ENCODE peak calls at places on chromosomes 7 and 10, in four cellular contexts. D is MM.1S, G is neural progenitor cell, P is GM23338. X is an unnamed sample.

GRCh38 chr10:128802062-128802461 is 665.0 kb upstream of the MGMT start:
- DNase-seq in D (no peak), G (no peak), P (no peak), X (no peak)

GRCh38 chr10:51405580-51406367 is 293.6 kb downstream of the CSTF2T start:
- DNase-seq in D (no peak), G (peak; percentile 72), P (peak; percentile 36), X (peak; percentile 13)

GRCh38 chr10:103416436-103417147 is 20.2 kb downstream of the PDCD11 start:
- DNase-seq in D (peak; percentile 69), G (peak; percentile 59), P (peak; percentile 62), X (peak; percentile 47)

GRCh38 chr7:20113423-20114027 is 103.7 kb downstream of the MACC1 start:
- DNase-seq in D (peak; percentile 49), G (no peak), P (no peak), X (no peak)

GRCh38 chr10:106560925-106561640 is 603.4 kb downstream of the SORCS1 start:
- DNase-seq in D (no peak), G (no peak), P (no peak), X (peak; percentile 49)

GRCh38 chr10:24091294-24091693 is 117.6 kb upstream of the KIAA1217 start:
- DNase-seq in D (no peak), G (no peak), P (no peak), X (no peak)

GRCh38 chr10:1661861-1662260 is 75.5 kb downstream of the ADARB2 start:
- DNase-seq in D (no peak), G (no peak), P (no peak), X (no peak)

GRCh38 chr10:99938563-99938962 is 71.2 kb downstream of the DNMBP start:
- DNase-seq in D (no peak), G (no peak), P (no peak), X (no peak)

GRCh38 chr10:26879744-26880143 is 19.0 kb upstream of the ABI1 start:
- DNase-seq in D (peak; percentile 28), G (no peak), P (no peak), X (no peak)

GRCh38 chr10:7484456-7485266 is 73.8 kb upstream of the SFMBT2 start:
- DNase-seq in D (peak; percentile 88), G (no peak), P (peak; percentile 21), X (peak; percentile 62)

GRCh38 chr10:99742240-99742639 is 10.2 kb downstream of the CUTC start:
- DNase-seq in D (no peak), G (no peak), P (no peak), X (no peak)

GRCh38 chr7:12028508-12028907 is 182.6 kb upstream of the TMEM106B start:
- DNase-seq in D (no peak), G (no peak), P (no peak), X (no peak)

DNA sequence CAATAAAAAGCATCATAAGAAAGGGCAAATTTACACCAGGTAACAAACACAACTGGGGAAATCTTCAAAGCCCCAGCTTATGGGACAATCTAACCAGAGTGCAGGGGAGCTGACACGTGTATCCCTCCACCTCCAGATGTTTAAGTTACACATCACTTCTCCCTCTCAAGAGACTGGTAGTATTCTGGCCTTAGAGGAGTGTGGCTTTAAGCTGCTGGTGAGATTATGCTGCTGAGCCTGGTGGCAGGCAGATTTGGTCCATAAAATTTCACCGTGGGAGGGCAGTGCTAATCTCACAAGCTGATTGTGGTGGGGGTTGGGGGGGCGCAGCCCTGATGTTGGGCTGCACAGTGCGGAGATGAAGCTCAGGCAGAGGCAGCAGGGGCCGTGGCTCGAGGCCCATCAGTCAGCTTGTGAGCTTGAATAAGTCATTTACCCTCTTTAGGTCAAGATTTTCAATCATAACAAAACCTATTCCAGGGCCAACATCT is 431.0 kb upstream of the GALNT17 start:
- DNase-seq in D (peak; percentile 17), G (peak; percentile 81), P (peak; percentile 47), X (no peak)
- H3K4me2 ChIP-seq in D (no peak overlapping the region), G (peak overlapping the region; percentile 86), P (peak overlapping the region; percentile 75), X (no peak overlapping the region)

GRCh38 chr7:123624527-123625183 is 23.0 kb downstream of the ASB15 start:
- DNase-seq in D (peak; percentile 85), G (peak; percentile 64), P (peak; percentile 80), X (peak; percentile 85)
- H3K4me2 ChIP-seq in D (peak overlapping the region; percentile 13), G (no peak overlapping the region), P (no peak overlapping the region), X (no peak overlapping the region)

GRCh38 chr10:12022580-12023257 is 19.9 kb downstream of the UPF2 start:
- DNase-seq in D (peak; percentile 50), G (no peak), P (no peak), X (no peak)
- H3K4me2 ChIP-seq in D (peak overlapping the region; percentile 12), G (no peak overlapping the region), P (no peak overlapping the region), X (no peak overlapping the region)

GRCh38 chr7:47453093-47454056 is 128.5 kb downstream of the TNS3 start:
- DNase-seq in D (no peak), G (no peak), P (no peak), X (peak; percentile 16)

GRCh38 chr7:47452715-47453092 is 129.2 kb downstream of the TNS3 start:
- DNase-seq in D (no peak), G (no peak), P (no peak), X (no peak)

GRCh38 chr7:47449810-47450586 is 131.9 kb downstream of the TNS3 start:
- DNase-seq in D (no peak), G (peak; percentile 50), P (no peak), X (peak; percentile 85)

GRCh38 chr7:47452295-47452694 is 129.6 kb downstream of the TNS3 start:
- DNase-seq in D (no peak), G (no peak), P (no peak), X (no peak)

DNA sequence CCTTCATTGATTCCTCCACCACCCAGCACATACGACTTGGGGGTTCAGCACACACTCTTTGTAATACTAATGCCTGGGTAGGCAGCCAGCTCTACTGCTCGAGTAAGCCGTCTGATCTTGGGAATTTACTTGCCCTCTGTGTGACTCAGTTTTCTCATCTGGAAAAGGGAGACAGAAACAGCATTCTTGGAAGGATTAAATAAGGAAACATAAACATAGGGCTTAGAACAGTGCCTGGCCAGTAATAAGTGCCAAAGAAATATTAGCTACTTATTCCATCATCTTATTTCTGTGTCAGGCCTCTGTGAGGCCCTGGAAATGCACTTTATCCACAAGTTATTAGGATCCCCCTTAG is 130.1 kb downstream of the TNS3 start:
- DNase-seq in D (no peak), G (no peak), P (no peak), X (no peak)
- H3K4me2 ChIP-seq in D (no peak overlapping the region), G (no peak overlapping the region), P (no peak overlapping the region), X (no peak overlapping the region)

GRCh38 chr7:101435461-101436225 is 73.0 kb downstream of the COL26A1 start:
- DNase-seq in D (no peak), G (peak; percentile 30), P (peak; percentile 41), X (peak; percentile 42)
- H3K4me2 ChIP-seq in D (no peak overlapping the region), G (peak overlapping the region; percentile 27), P (no peak overlapping the region), X (no peak overlapping the region)

GRCh38 chr10:79230563-79231249 is 116.6 kb upstream of the PPIF start:
- DNase-seq in D (no peak), G (no peak), P (peak; percentile 59), X (no peak)
- H3K4me2 ChIP-seq in D (no peak overlapping the region), G (no peak overlapping the region), P (no peak overlapping the region), X (no peak overlapping the region)

GRCh38 chr10:12833451-12833850 is 168.1 kb downstream of the CCDC3 start:
- DNase-seq in D (no peak), G (no peak), P (no peak), X (no peak)

GRCh38 chr10:12826800-12827372 is 174.6 kb downstream of the CCDC3 start:
- DNase-seq in D (no peak), G (no peak), P (peak; percentile 11), X (no peak)

GRCh38 chr10:12832096-12832495 is 169.4 kb downstream of the CCDC3 start:
- DNase-seq in D (no peak), G (no peak), P (no peak), X (no peak)

GRCh38 chr10:12828736-12829135 is 172.8 kb downstream of the CCDC3 start:
- DNase-seq in D (no peak), G (no peak), P (no peak), X (no peak)

DNA sequence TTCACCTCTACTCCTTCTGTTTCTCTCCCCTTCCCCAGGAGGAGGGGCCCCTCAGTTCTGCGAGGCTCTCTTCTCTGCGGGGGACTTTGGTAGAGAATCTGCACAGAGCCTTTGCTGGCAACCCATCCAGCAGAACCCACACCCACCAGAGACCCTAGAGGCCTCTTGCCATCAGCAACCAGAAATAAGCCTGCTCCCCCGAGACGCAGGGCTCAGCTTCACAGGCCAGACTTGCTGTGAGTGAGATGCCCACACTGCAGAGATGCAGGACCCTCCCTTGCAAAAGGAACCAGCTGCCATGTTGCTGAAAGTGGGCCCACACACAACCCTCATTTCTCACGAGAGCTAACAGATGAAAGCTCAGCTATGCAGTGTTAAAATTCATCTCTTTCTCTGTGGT is 171.7 kb downstream of the CCDC3 start:
- DNase-seq in D (no peak), G (no peak), P (no peak), X (no peak)
- H3K4me2 ChIP-seq in D (no peak overlapping the region), G (no peak overlapping the region), P (no peak overlapping the region), X (no peak overlapping the region)

DNA sequence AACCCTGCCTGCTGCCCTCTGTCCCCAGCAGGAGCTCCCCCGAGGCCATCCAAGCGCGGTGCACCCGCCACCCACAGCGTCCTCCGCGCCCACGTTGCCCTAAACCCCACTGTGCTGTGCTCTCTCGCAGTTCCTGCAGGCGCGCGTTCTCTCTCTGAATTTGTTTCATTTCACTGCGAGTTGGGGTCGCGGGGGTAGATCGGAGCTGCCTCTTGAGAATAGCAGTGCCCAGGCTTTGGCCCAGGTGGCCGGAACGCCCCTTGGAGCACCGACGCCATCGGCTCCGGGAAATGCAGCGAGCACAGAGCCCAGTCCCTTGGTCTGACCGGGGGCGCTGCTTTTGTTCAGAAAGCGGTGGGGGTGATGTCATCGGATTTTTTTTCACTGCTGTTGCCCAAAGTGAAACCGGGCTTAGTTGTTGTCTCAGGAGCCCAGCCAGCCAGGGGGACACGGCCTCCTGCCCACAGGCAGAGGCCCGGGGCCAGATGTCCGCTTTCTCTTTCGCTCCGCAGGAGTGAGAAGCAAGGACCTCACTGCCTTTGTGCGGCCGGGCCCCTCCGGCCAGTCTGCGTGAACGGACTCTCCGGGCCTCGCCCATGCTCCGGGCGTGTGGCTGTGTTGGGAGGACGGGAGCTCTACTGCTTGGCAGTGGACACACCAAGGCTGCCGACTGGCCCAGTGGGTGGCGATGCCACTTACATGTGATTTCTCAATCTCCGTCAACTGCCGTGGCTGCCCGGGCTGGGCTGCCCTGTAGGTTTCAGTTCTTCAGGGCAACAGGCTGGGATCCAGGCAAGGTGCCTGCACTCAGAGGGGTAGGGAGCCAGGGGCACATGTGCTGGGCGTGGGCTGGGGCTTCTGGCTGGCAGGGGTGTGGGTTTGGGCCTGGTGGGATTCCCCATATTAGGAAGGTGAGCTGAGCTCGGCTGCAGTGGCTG is 43.2 kb downstream of the FOXK1 start:
- DNase-seq in D (peak; percentile 79), G (peak; percentile 73), P (peak; percentile 30), X (peak; percentile 49)
- H3K4me2 ChIP-seq in D (peak overlapping the region; percentile 98), G (peak overlapping the region; percentile 46), P (no peak overlapping the region), X (no peak overlapping the region)